ENCODE peak calls at places on chromosome 15, in four cellular contexts. One of them, this sample, is unnamed.

GRCh38 chr15:74158855-74159650 is 14.5 kb upstream of the ISLR start:
- DNase-seq in brain microvascular endothelial cell: no peak
- DNase-seq in fibroblast of lung: no peak
- DNase-seq in breast epithelium: no peak
- DNase-seq in this sample: no peak

GRCh38 chr15:83378921-83379561 is 68.1 kb upstream of the SH3GL3 start:
- DNase-seq in breast epithelium: no peak
- DNase-seq in fibroblast of lung: no peak
- DNase-seq in brain microvascular endothelial cell: no peak
- DNase-seq in this sample: no peak

GRCh38 chr15:33013827-33014445 is 180.6 kb downstream of the FMN1 start:
- DNase-seq in breast epithelium: no peak
- DNase-seq in brain microvascular endothelial cell: peak
- DNase-seq in fibroblast of lung: peak
- DNase-seq in this sample: no peak

GRCh38 chr15:77541421-77542181 is 91.1 kb downstream of the LINGO1 start:
- DNase-seq in brain microvascular endothelial cell: no peak
- DNase-seq in breast epithelium: no peak
- DNase-seq in fibroblast of lung: peak
- DNase-seq in this sample: no peak

GRCh38 chr15:44710236-44711088 is 661 bp downstream of the PATL2 start:
- DNase-seq in brain microvascular endothelial cell: peak
- DNase-seq in fibroblast of lung: peak
- DNase-seq in breast epithelium: no peak
- DNase-seq in this sample: peak

GRCh38 chr15:40150163-40150925 is 10.5 kb upstream of the BUB1B start:
- DNase-seq in fibroblast of lung: peak
- DNase-seq in breast epithelium: peak
- DNase-seq in brain microvascular endothelial cell: peak
- DNase-seq in this sample: no peak

GRCh38 chr15:25178835-25179672 is 224.3 kb downstream of the SNRPN start:
- DNase-seq in fibroblast of lung: no peak
- DNase-seq in breast epithelium: peak
- DNase-seq in brain microvascular endothelial cell: no peak
- DNase-seq in this sample: no peak

GRCh38 chr15:50187997-50188396 is 6.0 kb downstream of the SLC27A2 start:
- DNase-seq in fibroblast of lung: no peak
- DNase-seq in brain microvascular endothelial cell: no peak
- DNase-seq in breast epithelium: no peak
- DNase-seq in this sample: no peak

GRCh38 chr15:65183847-65184159 is 1.3 kb downstream of the CLPX start:
- DNase-seq in brain microvascular endothelial cell: no peak
- DNase-seq in fibroblast of lung: no peak
- DNase-seq in breast epithelium: no peak
- DNase-seq in this sample: no peak

GRCh38 chr15:73965730-73966103 is 26.4 kb downstream of the STOML1 start:
- DNase-seq in brain microvascular endothelial cell: no peak
- DNase-seq in breast epithelium: no peak
- DNase-seq in fibroblast of lung: peak
- DNase-seq in this sample: peak

GRCh38 chr15:22813844-22814243 is 24.6 kb upstream of the NIPA2 start:
- DNase-seq in brain microvascular endothelial cell: no peak
- DNase-seq in breast epithelium: no peak
- DNase-seq in fibroblast of lung: no peak
- DNase-seq in this sample: no peak

GRCh38 chr15:78048410-78048946 is 29.0 kb downstream of the TBC1D2B start:
- DNase-seq in fibroblast of lung: no peak
- DNase-seq in breast epithelium: no peak
- DNase-seq in brain microvascular endothelial cell: no peak
- DNase-seq in this sample: no peak

GRCh38 chr15:52256930-52257733 is 38.5 kb downstream of the MYO5C start:
- DNase-seq in breast epithelium: no peak
- DNase-seq in brain microvascular endothelial cell: no peak
- DNase-seq in fibroblast of lung: no peak
- DNase-seq in this sample: peak

GRCh38 chr15:39834256-39834655 is 51.6 kb upstream of the FSIP1 start:
- DNase-seq in breast epithelium: no peak
- DNase-seq in fibroblast of lung: peak
- DNase-seq in brain microvascular endothelial cell: no peak
- DNase-seq in this sample: no peak

GRCh38 chr15:39953521-39953920 is 19.6 kb downstream of the EIF2AK4 start:
- DNase-seq in brain microvascular endothelial cell: no peak
- DNase-seq in fibroblast of lung: no peak
- DNase-seq in breast epithelium: no peak
- DNase-seq in this sample: no peak

GRCh38 chr15:49715213-49715612 is 94.4 kb downstream of the DTWD1 start:
- DNase-seq in brain microvascular endothelial cell: no peak
- DNase-seq in fibroblast of lung: no peak
- DNase-seq in breast epithelium: no peak
- DNase-seq in this sample: no peak

GRCh38 chr15:68415501-68416157 is 16.3 kb downstream of the ITGA11 start:
- DNase-seq in fibroblast of lung: no peak
- DNase-seq in brain microvascular endothelial cell: no peak
- DNase-seq in breast epithelium: no peak
- DNase-seq in this sample: no peak

GRCh38 chr15:45640610-45641009 is 5.8 kb downstream of the SQOR start:
- DNase-seq in breast epithelium: no peak
- DNase-seq in brain microvascular endothelial cell: peak
- DNase-seq in fibroblast of lung: peak
- DNase-seq in this sample: no peak

DNA sequence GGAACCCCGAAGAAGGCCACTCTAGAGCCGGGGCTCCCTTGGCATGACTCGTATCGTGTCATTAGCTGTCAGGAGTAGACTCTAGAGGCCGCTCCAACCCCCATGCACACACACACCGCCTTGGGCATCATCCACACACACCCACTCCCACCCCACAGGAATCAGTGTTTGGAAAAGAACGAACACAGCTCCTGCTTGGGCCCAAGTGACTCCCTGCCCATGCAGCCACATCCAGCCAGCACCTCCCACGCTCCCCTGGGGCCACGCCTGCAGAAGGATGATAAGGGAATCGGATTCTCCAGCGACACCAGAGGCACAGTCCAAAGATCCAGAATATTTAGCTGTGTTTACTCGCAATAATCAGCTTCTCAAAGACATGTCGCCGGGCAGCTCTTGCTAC is 221.7 kb downstream of the TLE3 start:
- DNase-seq in fibroblast of lung: no peak
- DNase-seq in brain microvascular endothelial cell: no peak
- DNase-seq in breast epithelium: no peak
- DNase-seq in this sample: no peak
- H3K4me3 ChIP-seq in fibroblast of lung: no peak
- H3K4me3 ChIP-seq in brain microvascular endothelial cell: no peak
- H3K4me3 ChIP-seq in breast epithelium: no peak
- H3K4me3 ChIP-seq in this sample: no peak

GRCh38 chr15:85837881-85838280 is 43.2 kb upstream of the KLHL25 start:
- DNase-seq in fibroblast of lung: no peak
- DNase-seq in breast epithelium: no peak
- DNase-seq in brain microvascular endothelial cell: no peak
- DNase-seq in this sample: no peak

GRCh38 chr15:85838655-85839054 is 43.9 kb upstream of the KLHL25 start:
- DNase-seq in brain microvascular endothelial cell: no peak
- DNase-seq in breast epithelium: no peak
- DNase-seq in fibroblast of lung: no peak
- DNase-seq in this sample: no peak

GRCh38 chr15:85839637-85840036 is 44.9 kb upstream of the KLHL25 start:
- DNase-seq in fibroblast of lung: no peak
- DNase-seq in brain microvascular endothelial cell: no peak
- DNase-seq in breast epithelium: no peak
- DNase-seq in this sample: no peak

GRCh38 chr15:85840802-85841152 is 46.1 kb upstream of the KLHL25 start:
- DNase-seq in fibroblast of lung: no peak
- DNase-seq in breast epithelium: no peak
- DNase-seq in brain microvascular endothelial cell: no peak
- DNase-seq in this sample: no peak

GRCh38 chr15:85840079-85840801 is 45.5 kb upstream of the KLHL25 start:
- DNase-seq in breast epithelium: peak
- DNase-seq in brain microvascular endothelial cell: peak
- DNase-seq in fibroblast of lung: peak
- DNase-seq in this sample: peak
- H3K4me3 ChIP-seq in breast epithelium: peak
- H3K4me3 ChIP-seq in brain microvascular endothelial cell: peak
- H3K4me3 ChIP-seq in fibroblast of lung: peak
- H3K4me3 ChIP-seq in this sample: no peak

GRCh38 chr15:41965441-41966413 is 6.6 kb downstream of the EHD4 start:
- DNase-seq in breast epithelium: peak
- DNase-seq in fibroblast of lung: peak
- DNase-seq in brain microvascular endothelial cell: no peak
- DNase-seq in this sample: no peak

GRCh38 chr15:41968738-41969137 is 3.6 kb downstream of the EHD4 start:
- DNase-seq in fibroblast of lung: no peak
- DNase-seq in breast epithelium: no peak
- DNase-seq in brain microvascular endothelial cell: no peak
- DNase-seq in this sample: no peak

GRCh38 chr15:41966414-41966812 is 5.9 kb downstream of the EHD4 start:
- DNase-seq in breast epithelium: no peak
- DNase-seq in fibroblast of lung: no peak
- DNase-seq in brain microvascular endothelial cell: no peak
- DNase-seq in this sample: no peak

GRCh38 chr15:41966920-41967465 is 5.4 kb downstream of the EHD4 start:
- DNase-seq in brain microvascular endothelial cell: no peak
- DNase-seq in fibroblast of lung: no peak
- DNase-seq in breast epithelium: peak
- DNase-seq in this sample: no peak

DNA sequence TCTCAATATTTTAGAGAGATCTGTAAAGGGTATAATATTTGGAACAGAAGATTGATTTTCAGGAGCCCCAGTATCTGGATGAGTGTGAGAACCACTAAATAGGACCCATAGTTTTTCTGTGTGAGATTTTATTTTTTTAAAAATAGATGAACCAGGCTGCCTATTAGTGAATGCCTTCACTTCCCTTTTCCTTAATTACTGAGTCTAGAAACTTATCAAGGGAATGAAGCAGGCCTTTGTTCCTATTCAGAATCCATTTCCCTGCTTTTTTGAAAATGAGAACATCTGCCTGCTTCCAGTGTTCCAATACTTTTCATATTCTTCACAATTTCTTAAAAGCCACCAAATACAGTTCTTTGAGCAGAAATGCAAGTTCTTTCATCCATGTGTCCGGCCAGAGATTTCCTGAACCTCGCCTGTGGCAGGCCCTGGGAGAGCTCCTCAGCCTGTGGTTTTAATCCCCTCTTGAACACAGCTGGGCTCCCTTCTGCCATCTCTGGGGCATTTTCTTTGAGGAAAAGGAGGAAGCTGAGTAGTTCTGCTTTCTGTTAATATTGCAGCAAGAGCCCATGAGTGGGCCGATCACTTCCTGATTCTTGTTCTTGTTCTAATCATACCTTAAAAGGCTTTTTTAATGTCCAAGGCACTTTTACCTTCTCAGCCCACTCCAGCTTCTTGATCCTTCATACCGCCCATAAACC is 4.7 kb downstream of the EHD4 start:
- DNase-seq in fibroblast of lung: peak
- DNase-seq in breast epithelium: peak
- DNase-seq in brain microvascular endothelial cell: peak
- DNase-seq in this sample: no peak
- H3K4me3 ChIP-seq in fibroblast of lung: no peak
- H3K4me3 ChIP-seq in breast epithelium: no peak
- H3K4me3 ChIP-seq in brain microvascular endothelial cell: no peak
- H3K4me3 ChIP-seq in this sample: no peak

DNA sequence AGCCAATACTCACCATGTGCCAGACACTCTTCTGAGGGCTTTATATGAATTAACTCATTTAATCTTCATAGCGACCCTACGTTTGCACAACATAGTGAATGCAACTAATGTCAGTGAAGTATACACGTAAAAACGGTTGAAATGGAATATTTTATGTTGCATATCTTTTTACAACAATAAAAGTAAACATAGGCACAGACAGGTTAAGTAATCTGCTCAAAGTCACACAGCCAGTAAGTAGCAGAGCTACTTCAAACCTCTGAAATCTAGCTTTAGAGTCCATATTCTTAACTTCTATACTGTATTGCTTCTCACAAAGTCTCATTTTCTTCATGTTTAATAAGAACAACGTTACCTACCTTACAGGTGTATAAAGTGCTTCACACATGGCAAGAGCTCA is 1.6 kb downstream of the SEC11A start:
- DNase-seq in breast epithelium: no peak
- DNase-seq in brain microvascular endothelial cell: no peak
- DNase-seq in fibroblast of lung: no peak
- DNase-seq in this sample: no peak
- H3K4me3 ChIP-seq in breast epithelium: peak
- H3K4me3 ChIP-seq in brain microvascular endothelial cell: peak
- H3K4me3 ChIP-seq in fibroblast of lung: peak
- H3K4me3 ChIP-seq in this sample: peak

This sample was measured in DND-41.